ENCODE peak calls at places on chromosomes 2 and 18, in seven cellular contexts. N is coronary artery; D is fibroblast of the conjunctiva; R is fibroblast of lung; V is HS-5; E is stimulated activated naive CD8-positive, alpha-beta T cell treated with anti-CD3 and anti-CD28 coated beads, Interleukin-15, amount 100 ng/mL, for 72 hours; W is neural crest cell. C is an unnamed sample.
A peak's percentile ranks its signal among the peaks of the same experiment; 100 is the strongest.

GRCh38 chr2:107419191-107419590 is 407.5 kb upstream of the RGPD4 start:
- DNase-seq in D (no peak), R (no peak), N (no peak), E (no peak), W (no peak), V (no peak), C (no peak)

GRCh38 chr18:33577688-33578370 is at the start of gene ASXL3:
- DNase-seq in E (no peak), R (peak; percentile 32), V (no peak), W (peak; percentile 54), N (peak; percentile 86), D (no peak), C (peak; percentile 72)

GRCh38 chr18:36782710-36783109 is 46.1 kb downstream of the TPGS2 start:
- DNase-seq in V (no peak), D (no peak), R (no peak), N (no peak), E (no peak), W (no peak), C (no peak)

GRCh38 chr2:108615480-108616090 is 81.3 kb downstream of the LIMS1 start:
- DNase-seq in E (no peak), D (no peak), N (no peak), R (no peak), W (no peak), V (no peak), C (no peak)

GRCh38 chr2:238883315-238884004 is 35.6 kb downstream of the TWIST2 start:
- DNase-seq in W (no peak), N (no peak), D (no peak), V (no peak), R (peak; percentile 65), E (no peak), C (no peak)

GRCh38 chr2:60262178-60262577 is 291.3 kb downstream of the BCL11A start:
- DNase-seq in V (no peak), R (no peak), N (no peak), D (no peak), W (no peak), E (no peak), C (no peak)

GRCh38 chr2:30072250-30072842 is 74.5 kb upstream of the YPEL5 start:
- DNase-seq in R (peak; percentile 58), V (peak; percentile 32), N (peak; percentile 73), D (peak; percentile 47), E (peak; percentile 49), W (peak; percentile 88), C (peak; percentile 68)

GRCh38 chr2:135819211-135819610 is 17.8 kb downstream of the LCT start:
- DNase-seq in D (no peak), W (peak; percentile 10), R (peak; percentile 59), N (no peak), E (peak; percentile 29), V (no peak), C (no peak)

GRCh38 chr2:5691659-5692529 is at the start of gene SOX11:
- DNase-seq in E (no peak), D (peak; percentile 74), N (no peak), V (no peak), R (peak; percentile 95), W (peak; percentile 96), C (no peak)

GRCh38 chr2:153986488-153987229 is 114.9 kb downstream of the GALNT13 start:
- DNase-seq in R (peak; percentile 18), V (no peak), D (no peak), N (no peak), E (no peak), W (no peak), C (no peak)

GRCh38 chr2:128227862-128228261 is 90.8 kb downstream of the HS6ST1 start:
- DNase-seq in E (no peak), R (no peak), D (no peak), N (no peak), V (no peak), W (no peak), C (no peak)

GRCh38 chr18:22559414-22560282 is 141.9 kb upstream of the CTAGE1 start:
- DNase-seq in V (no peak), D (no peak), R (peak; percentile 79), N (peak; percentile 86), W (peak; percentile 47), E (peak; percentile 25), C (peak; percentile 78)

GRCh38 chr18:4813708-4814107 is 358.6 kb upstream of the DLGAP1 start:
- DNase-seq in R (no peak), W (no peak), D (no peak), E (no peak), V (no peak), N (no peak), C (no peak)

GRCh38 chr2:29075894-29076700 is 1.8 kb upstream of the PCARE start:
- DNase-seq in N (no peak), D (no peak), W (peak; percentile 26), E (no peak), V (no peak), R (peak; percentile 40), C (no peak)

GRCh38 chr2:45554073-45554742 is 56.9 kb downstream of the SRBD1 start:
- DNase-seq in V (no peak), R (peak; percentile 84), W (no peak), E (no peak), D (peak; percentile 10), N (no peak), C (no peak)

GRCh38 chr2:207289295-207290018 is 123.7 kb upstream of the KLF7 start:
- DNase-seq in N (no peak), R (no peak), W (no peak), E (no peak), V (no peak), D (no peak), C (no peak)

GRCh38 chr18:76260941-76261472 is 234.0 kb downstream of the ZNF516 start:
- DNase-seq in R (no peak), E (no peak), V (no peak), D (no peak), N (no peak), W (no peak), C (no peak)

GRCh38 chr2:120464448-120464931 is 118.6 kb downstream of the INHBB start:
- DNase-seq in R (no peak), W (no peak), N (no peak), V (no peak), E (no peak), D (no peak), C (no peak)

GRCh38 chr2:240961878-240962277 is 36.5 kb upstream of the SNED1 start:
- DNase-seq in E (no peak), V (no peak), N (peak; percentile 45), W (no peak), D (no peak), R (no peak), C (no peak)

GRCh38 chr2:182078988-182079602 is 93.4 kb downstream of the PPP1R1C start:
- DNase-seq in N (no peak), W (no peak), D (no peak), R (no peak), V (no peak), E (no peak), C (no peak)

GRCh38 chr2:96176661-96177060 is 31.4 kb upstream of the DUSP2 start:
- DNase-seq in V (no peak), W (no peak), N (no peak), E (no peak), R (peak; percentile 16), D (no peak), C (no peak)

GRCh38 chr2:120448427-120448826 is 102.5 kb downstream of the INHBB start:
- DNase-seq in R (no peak), N (no peak), W (no peak), E (no peak), D (no peak), V (no peak), C (no peak)

GRCh38 chr2:148167855-148168254 is 147.0 kb downstream of the MBD5 start:
- DNase-seq in W (no peak), V (no peak), N (no peak), E (no peak), R (peak; percentile 1), D (no peak), C (no peak)

GRCh38 chr2:227324671-227325055 is 388 bp upstream of the MFF start:
- DNase-seq in W (peak; percentile 3), N (no peak), D (no peak), E (peak; percentile 5), V (no peak), R (no peak), C (no peak)

GRCh38 chr2:63891488-63892030 is 49.9 kb downstream of the UGP2 start:
- DNase-seq in W (no peak), D (no peak), R (no peak), E (no peak), N (no peak), V (no peak), C (no peak)

GRCh38 chr2:53715568-53715967 is 52.0 kb upstream of the CHAC2 start:
- DNase-seq in W (no peak), E (no peak), N (no peak), R (peak; percentile 6), V (no peak), D (no peak), C (no peak)

GRCh38 chr2:25309402-25309801 is 32.3 kb downstream of the DNMT3A start:
- DNase-seq in V (no peak), R (peak; percentile 35), N (no peak), W (peak; percentile 64), E (peak; percentile 59), D (peak; percentile 42), C (no peak)

GRCh38 chr2:241803387-241804325 is 5.3 kb upstream of the NEU4 start:
- DNase-seq in W (no peak), V (no peak), D (no peak), E (peak; percentile 61), R (peak; percentile 64), N (peak; percentile 76), C (peak; percentile 62)

GRCh38 chr2:150075831-150076230 is 411.6 kb downstream of the RND3 start:
- DNase-seq in V (peak; percentile 93), R (peak; percentile 91), E (no peak), D (no peak), N (no peak), W (no peak), C (no peak)

GRCh38 chr18:34624551-34624950 is 85.5 kb upstream of the DTNA start:
- DNase-seq in E (no peak), V (no peak), W (no peak), D (no peak), R (peak; percentile 40), N (no peak), C (no peak)

GRCh38 chr2:65032016-65032975 is 23.9 kb upstream of the CEP68 start:
- DNase-seq in R (no peak), E (no peak), W (no peak), V (no peak), N (no peak), D (no peak), C (no peak)